ENCODE peak calls at places on chromosomes 11 and 22, in ten cellular contexts. One of them, this sample, is unnamed.

GRCh38 chr11:58919980-58920379 is 19.3 kb upstream of the GLYATL1 start:
- DNase-seq in Calu3: no peak
- DNase-seq in amniotic stem cell: no peak
- DNase-seq in activated T-helper 1 cell treated with Interleukin-2 at 50 U/mL for 16 hours: no peak
- DNase-seq in HL-60: peak
- DNase-seq in posterior cingulate gyrus: no peak
- DNase-seq in stimulated activated CD4-positive, alpha-beta T cell treated with anti-CD3 and anti-CD28 coated beads, TNF-alpha, amount 100 ng/mL, for 24 hours: no peak
- DNase-seq in H54: no peak
- DNase-seq in hepatic stellate cell: no peak
- DNase-seq in astrocyte: no peak
- DNase-seq in this sample: no peak

GRCh38 chr22:50157976-50158375 is 12.6 kb upstream of the PANX2 start:
- DNase-seq in posterior cingulate gyrus: no peak
- DNase-seq in Calu3: peak
- DNase-seq in H54: no peak
- DNase-seq in amniotic stem cell: no peak
- DNase-seq in astrocyte: no peak
- DNase-seq in hepatic stellate cell: no peak
- DNase-seq in activated T-helper 1 cell treated with Interleukin-2 at 50 U/mL for 16 hours: no peak
- DNase-seq in stimulated activated CD4-positive, alpha-beta T cell treated with anti-CD3 and anti-CD28 coated beads, TNF-alpha, amount 100 ng/mL, for 24 hours: no peak
- DNase-seq in HL-60: no peak
- DNase-seq in this sample: peak

GRCh38 chr22:30881361-30882180 is 87.0 kb downstream of the MORC2 start:
- DNase-seq in Calu3: no peak
- DNase-seq in astrocyte: no peak
- DNase-seq in amniotic stem cell: no peak
- DNase-seq in HL-60: no peak
- DNase-seq in activated T-helper 1 cell treated with Interleukin-2 at 50 U/mL for 16 hours: no peak
- DNase-seq in hepatic stellate cell: no peak
- DNase-seq in stimulated activated CD4-positive, alpha-beta T cell treated with anti-CD3 and anti-CD28 coated beads, TNF-alpha, amount 100 ng/mL, for 24 hours: no peak
- DNase-seq in H54: no peak
- DNase-seq in posterior cingulate gyrus: no peak
- DNase-seq in this sample: no peak

GRCh38 chr11:111357150-111358037 is 21.7 kb downstream of the POU2AF1 start:
- DNase-seq in posterior cingulate gyrus: no peak
- DNase-seq in activated T-helper 1 cell treated with Interleukin-2 at 50 U/mL for 16 hours: no peak
- DNase-seq in H54: no peak
- DNase-seq in amniotic stem cell: no peak
- DNase-seq in Calu3: no peak
- DNase-seq in astrocyte: no peak
- DNase-seq in hepatic stellate cell: no peak
- DNase-seq in HL-60: no peak
- DNase-seq in stimulated activated CD4-positive, alpha-beta T cell treated with anti-CD3 and anti-CD28 coated beads, TNF-alpha, amount 100 ng/mL, for 24 hours: no peak
- DNase-seq in this sample: peak

GRCh38 chr11:126722956-126723664 is 277.5 kb downstream of the KIRREL3 start:
- DNase-seq in hepatic stellate cell: no peak
- DNase-seq in astrocyte: no peak
- DNase-seq in stimulated activated CD4-positive, alpha-beta T cell treated with anti-CD3 and anti-CD28 coated beads, TNF-alpha, amount 100 ng/mL, for 24 hours: no peak
- DNase-seq in activated T-helper 1 cell treated with Interleukin-2 at 50 U/mL for 16 hours: no peak
- DNase-seq in H54: no peak
- DNase-seq in Calu3: no peak
- DNase-seq in amniotic stem cell: no peak
- DNase-seq in HL-60: no peak
- DNase-seq in posterior cingulate gyrus: no peak
- DNase-seq in this sample: no peak

GRCh38 chr11:27310710-27311109 is 52.3 kb downstream of the CCDC34 start:
- DNase-seq in H54: no peak
- DNase-seq in HL-60: no peak
- DNase-seq in amniotic stem cell: no peak
- DNase-seq in stimulated activated CD4-positive, alpha-beta T cell treated with anti-CD3 and anti-CD28 coated beads, TNF-alpha, amount 100 ng/mL, for 24 hours: no peak
- DNase-seq in activated T-helper 1 cell treated with Interleukin-2 at 50 U/mL for 16 hours: no peak
- DNase-seq in Calu3: no peak
- DNase-seq in astrocyte: peak
- DNase-seq in posterior cingulate gyrus: no peak
- DNase-seq in hepatic stellate cell: no peak
- DNase-seq in this sample: no peak

GRCh38 chr22:49936973-49937757 is 18.7 kb downstream of the CRELD2 start:
- DNase-seq in activated T-helper 1 cell treated with Interleukin-2 at 50 U/mL for 16 hours: no peak
- DNase-seq in Calu3: no peak
- DNase-seq in HL-60: no peak
- DNase-seq in amniotic stem cell: no peak
- DNase-seq in hepatic stellate cell: no peak
- DNase-seq in posterior cingulate gyrus: peak
- DNase-seq in astrocyte: no peak
- DNase-seq in stimulated activated CD4-positive, alpha-beta T cell treated with anti-CD3 and anti-CD28 coated beads, TNF-alpha, amount 100 ng/mL, for 24 hours: no peak
- DNase-seq in H54: no peak
- DNase-seq in this sample: no peak

GRCh38 chr11:109035261-109035660 is 370.4 kb downstream of the DDX10 start:
- DNase-seq in activated T-helper 1 cell treated with Interleukin-2 at 50 U/mL for 16 hours: no peak
- DNase-seq in hepatic stellate cell: no peak
- DNase-seq in astrocyte: no peak
- DNase-seq in Calu3: no peak
- DNase-seq in amniotic stem cell: no peak
- DNase-seq in stimulated activated CD4-positive, alpha-beta T cell treated with anti-CD3 and anti-CD28 coated beads, TNF-alpha, amount 100 ng/mL, for 24 hours: no peak
- DNase-seq in HL-60: no peak
- DNase-seq in posterior cingulate gyrus: no peak
- DNase-seq in H54: no peak
- DNase-seq in this sample: no peak

GRCh38 chr11:12787847-12788246 is 113.6 kb downstream of the TEAD1 start:
- DNase-seq in astrocyte: peak
- DNase-seq in activated T-helper 1 cell treated with Interleukin-2 at 50 U/mL for 16 hours: no peak
- DNase-seq in amniotic stem cell: no peak
- DNase-seq in posterior cingulate gyrus: no peak
- DNase-seq in hepatic stellate cell: no peak
- DNase-seq in HL-60: no peak
- DNase-seq in stimulated activated CD4-positive, alpha-beta T cell treated with anti-CD3 and anti-CD28 coated beads, TNF-alpha, amount 100 ng/mL, for 24 hours: no peak
- DNase-seq in Calu3: no peak
- DNase-seq in H54: no peak
- DNase-seq in this sample: no peak

GRCh38 chr22:33401291-33401690 is 343.1 kb upstream of the SYN3 start:
- DNase-seq in posterior cingulate gyrus: no peak
- DNase-seq in activated T-helper 1 cell treated with Interleukin-2 at 50 U/mL for 16 hours: no peak
- DNase-seq in stimulated activated CD4-positive, alpha-beta T cell treated with anti-CD3 and anti-CD28 coated beads, TNF-alpha, amount 100 ng/mL, for 24 hours: no peak
- DNase-seq in amniotic stem cell: peak
- DNase-seq in hepatic stellate cell: peak
- DNase-seq in astrocyte: peak
- DNase-seq in HL-60: no peak
- DNase-seq in H54: peak
- DNase-seq in Calu3: no peak
- DNase-seq in this sample: no peak

GRCh38 chr11:8610532-8611116 is 16.6 kb upstream of the STK33 start:
- DNase-seq in activated T-helper 1 cell treated with Interleukin-2 at 50 U/mL for 16 hours: no peak
- DNase-seq in amniotic stem cell: no peak
- DNase-seq in Calu3: no peak
- DNase-seq in H54: no peak
- DNase-seq in HL-60: no peak
- DNase-seq in posterior cingulate gyrus: no peak
- DNase-seq in hepatic stellate cell: no peak
- DNase-seq in stimulated activated CD4-positive, alpha-beta T cell treated with anti-CD3 and anti-CD28 coated beads, TNF-alpha, amount 100 ng/mL, for 24 hours: no peak
- DNase-seq in astrocyte: no peak
- DNase-seq in this sample: no peak

GRCh38 chr11:18599739-18600230 is at the start of gene MISFA:
- DNase-seq in H54: no peak
- DNase-seq in amniotic stem cell: no peak
- DNase-seq in stimulated activated CD4-positive, alpha-beta T cell treated with anti-CD3 and anti-CD28 coated beads, TNF-alpha, amount 100 ng/mL, for 24 hours: no peak
- DNase-seq in hepatic stellate cell: no peak
- DNase-seq in activated T-helper 1 cell treated with Interleukin-2 at 50 U/mL for 16 hours: no peak
- DNase-seq in posterior cingulate gyrus: no peak
- DNase-seq in HL-60: no peak
- DNase-seq in Calu3: no peak
- DNase-seq in astrocyte: no peak
- DNase-seq in this sample: no peak

GRCh38 chr11:35274909-35275807 is 136.2 kb downstream of the CD44 start:
- DNase-seq in amniotic stem cell: no peak
- DNase-seq in stimulated activated CD4-positive, alpha-beta T cell treated with anti-CD3 and anti-CD28 coated beads, TNF-alpha, amount 100 ng/mL, for 24 hours: no peak
- DNase-seq in Calu3: peak
- DNase-seq in astrocyte: no peak
- DNase-seq in posterior cingulate gyrus: no peak
- DNase-seq in H54: no peak
- DNase-seq in activated T-helper 1 cell treated with Interleukin-2 at 50 U/mL for 16 hours: no peak
- DNase-seq in HL-60: no peak
- DNase-seq in hepatic stellate cell: no peak
- DNase-seq in this sample: peak

GRCh38 chr11:57432714-57433163 is 5.8 kb upstream of the SLC43A3 start:
- DNase-seq in amniotic stem cell: peak
- DNase-seq in astrocyte: peak
- DNase-seq in Calu3: no peak
- DNase-seq in activated T-helper 1 cell treated with Interleukin-2 at 50 U/mL for 16 hours: no peak
- DNase-seq in stimulated activated CD4-positive, alpha-beta T cell treated with anti-CD3 and anti-CD28 coated beads, TNF-alpha, amount 100 ng/mL, for 24 hours: no peak
- DNase-seq in HL-60: peak
- DNase-seq in posterior cingulate gyrus: no peak
- DNase-seq in H54: no peak
- DNase-seq in hepatic stellate cell: peak
- DNase-seq in this sample: no peak

GRCh38 chr22:32218470-32218869 is 13.6 kb upstream of the RFPL2 start:
- DNase-seq in stimulated activated CD4-positive, alpha-beta T cell treated with anti-CD3 and anti-CD28 coated beads, TNF-alpha, amount 100 ng/mL, for 24 hours: no peak
- DNase-seq in posterior cingulate gyrus: no peak
- DNase-seq in HL-60: peak
- DNase-seq in activated T-helper 1 cell treated with Interleukin-2 at 50 U/mL for 16 hours: no peak
- DNase-seq in amniotic stem cell: no peak
- DNase-seq in Calu3: no peak
- DNase-seq in H54: no peak
- DNase-seq in hepatic stellate cell: no peak
- DNase-seq in astrocyte: no peak
- DNase-seq in this sample: no peak

GRCh38 chr11:116730568-116730967 is 42.2 kb downstream of the BUD13 start:
- DNase-seq in stimulated activated CD4-positive, alpha-beta T cell treated with anti-CD3 and anti-CD28 coated beads, TNF-alpha, amount 100 ng/mL, for 24 hours: no peak
- DNase-seq in astrocyte: no peak
- DNase-seq in posterior cingulate gyrus: no peak
- DNase-seq in hepatic stellate cell: no peak
- DNase-seq in amniotic stem cell: no peak
- DNase-seq in Calu3: no peak
- DNase-seq in H54: no peak
- DNase-seq in activated T-helper 1 cell treated with Interleukin-2 at 50 U/mL for 16 hours: no peak
- DNase-seq in HL-60: no peak
- DNase-seq in this sample: no peak

GRCh38 chr11:17513853-17514252 is 30.4 kb downstream of the USH1C start:
- DNase-seq in H54: no peak
- DNase-seq in amniotic stem cell: no peak
- DNase-seq in astrocyte: no peak
- DNase-seq in stimulated activated CD4-positive, alpha-beta T cell treated with anti-CD3 and anti-CD28 coated beads, TNF-alpha, amount 100 ng/mL, for 24 hours: no peak
- DNase-seq in Calu3: no peak
- DNase-seq in posterior cingulate gyrus: no peak
- DNase-seq in activated T-helper 1 cell treated with Interleukin-2 at 50 U/mL for 16 hours: no peak
- DNase-seq in HL-60: no peak
- DNase-seq in hepatic stellate cell: no peak
- DNase-seq in this sample: no peak

GRCh38 chr11:78039919-78040671 is 17.0 kb upstream of the KCTD14 start:
- DNase-seq in Calu3: peak
- DNase-seq in stimulated activated CD4-positive, alpha-beta T cell treated with anti-CD3 and anti-CD28 coated beads, TNF-alpha, amount 100 ng/mL, for 24 hours: no peak
- DNase-seq in hepatic stellate cell: peak
- DNase-seq in amniotic stem cell: peak
- DNase-seq in activated T-helper 1 cell treated with Interleukin-2 at 50 U/mL for 16 hours: no peak
- DNase-seq in astrocyte: peak
- DNase-seq in H54: peak
- DNase-seq in posterior cingulate gyrus: peak
- DNase-seq in HL-60: peak
- DNase-seq in this sample: peak

GRCh38 chr11:126963603-126964353 is 36.8 kb downstream of the KIRREL3 start:
- DNase-seq in stimulated activated CD4-positive, alpha-beta T cell treated with anti-CD3 and anti-CD28 coated beads, TNF-alpha, amount 100 ng/mL, for 24 hours: no peak
- DNase-seq in activated T-helper 1 cell treated with Interleukin-2 at 50 U/mL for 16 hours: no peak
- DNase-seq in H54: peak
- DNase-seq in HL-60: no peak
- DNase-seq in amniotic stem cell: no peak
- DNase-seq in posterior cingulate gyrus: no peak
- DNase-seq in Calu3: peak
- DNase-seq in hepatic stellate cell: no peak
- DNase-seq in astrocyte: peak
- DNase-seq in this sample: peak

GRCh38 chr11:103633037-103633788 is 403.2 kb upstream of the DDI1 start:
- DNase-seq in astrocyte: peak
- DNase-seq in hepatic stellate cell: peak
- DNase-seq in stimulated activated CD4-positive, alpha-beta T cell treated with anti-CD3 and anti-CD28 coated beads, TNF-alpha, amount 100 ng/mL, for 24 hours: no peak
- DNase-seq in HL-60: no peak
- DNase-seq in posterior cingulate gyrus: no peak
- DNase-seq in amniotic stem cell: no peak
- DNase-seq in activated T-helper 1 cell treated with Interleukin-2 at 50 U/mL for 16 hours: no peak
- DNase-seq in H54: no peak
- DNase-seq in Calu3: no peak
- DNase-seq in this sample: no peak